ENCODE peak calls at places on chromosome 11, in ten cellular contexts. G is heart right ventricle, O is suprapubic skin, K is brain microvascular endothelial cell, Z is GM06990, Y is fibroblast of pulmonary artery, S is esophagus squamous epithelium, J is mucosa of descending colon, E is colonic mucosa, B is body of pancreas. N is an unnamed sample.

GRCh38 chr11:21949741-21950413 is 243.0 kb upstream of the ANO5 start:
- DNase-seq in G (no peak), O (no peak), K (no peak), Z (no peak), Y (no peak), S (no peak), J (no peak), E (no peak), B (no peak), N (no peak)

GRCh38 chr11:121555172-121555571 is 102.4 kb upstream of the SORL1-AS1 start:
- DNase-seq in G (no peak), O (no peak), K (no peak), Z (no peak), Y (no peak), S (no peak), J (no peak), E (no peak), B (no peak), N (no peak)

GRCh38 chr11:12264361-12264760 is 113.0 kb upstream of the PARVA start:
- DNase-seq in G (no peak), O (no peak), K (no peak), Z (no peak), Y (no peak), S (no peak), J (no peak), E (no peak), B (no peak), N (no peak)

GRCh38 chr11:107973641-107974040 is 35.1 kb upstream of the CUL5 start:
- DNase-seq in G (no peak), O (no peak), K (no peak), Z (no peak), Y (no peak), S (no peak), J (no peak), E (no peak), B (no peak), N (peak)

GRCh38 chr11:45884596-45885185 is 760 bp upstream of the MAPK8IP1 start:
- DNase-seq in G (no peak), O (no peak), K (no peak), Z (no peak), Y (no peak), S (no peak), J (no peak), E (no peak), B (no peak), N (no peak)

GRCh38 chr11:118980191-118980881 is 8.8 kb downstream of the FOXR1 start:
- DNase-seq in G (peak), O (no peak), K (no peak), Z (no peak), Y (peak), S (no peak), J (no peak), E (peak), B (no peak), N (no peak)

GRCh38 chr11:111010391-111011354 is 234.9 kb upstream of the POU2AF2 start:
- DNase-seq in G (no peak), O (no peak), K (no peak), Z (no peak), Y (no peak), S (no peak), J (no peak), E (no peak), B (no peak), N (no peak)

GRCh38 chr11:65927904-65928397 is 8.7 kb downstream of the DRAP1 start:
- DNase-seq in G (peak), O (no peak), K (no peak), Z (peak), Y (no peak), S (no peak), J (peak), E (peak), B (no peak), N (no peak)

GRCh38 chr11:33266418-33267215 is 9.4 kb downstream of the HIPK3 start:
- DNase-seq in G (peak), O (no peak), K (peak), Z (no peak), Y (peak), S (no peak), J (no peak), E (no peak), B (peak), N (no peak)

GRCh38 chr11:92048415-92048814 is 176.2 kb upstream of the FAT3 start:
- DNase-seq in G (no peak), O (no peak), K (no peak), Z (no peak), Y (no peak), S (no peak), J (no peak), E (no peak), B (peak), N (no peak)

GRCh38 chr11:84686726-84687125 is 940.4 kb downstream of the DLG2 start:
- DNase-seq in G (no peak), O (no peak), K (no peak), Z (no peak), Y (peak), S (no peak), J (no peak), E (no peak), B (no peak), N (no peak)

GRCh38 chr11:130653838-130654601 is 205.6 kb downstream of the ADAMTS15 start:
- DNase-seq in G (peak), O (peak), K (no peak), Z (no peak), Y (peak), S (no peak), J (peak), E (peak), B (peak), N (peak)

GRCh38 chr11:71466358-71466757 is 13.4 kb downstream of the NADSYN1 start:
- DNase-seq in G (no peak), O (no peak), K (no peak), Z (no peak), Y (no peak), S (no peak), J (no peak), E (no peak), B (no peak), N (no peak)

GRCh38 chr11:17750013-17750816 is 15.6 kb downstream of the KCNC1 start:
- DNase-seq in G (no peak), O (no peak), K (no peak), Z (no peak), Y (no peak), S (no peak), J (peak), E (no peak), B (no peak), N (no peak)

GRCh38 chr11:21180194-21180593 is 510.8 kb downstream of the NELL1 start:
- DNase-seq in G (no peak), O (no peak), K (no peak), Z (no peak), Y (no peak), S (no peak), J (no peak), E (no peak), B (no peak), N (no peak)

GRCh38 chr11:102062106-102062505 is 14.9 kb downstream of the CFAP300 start:
- DNase-seq in G (no peak), O (no peak), K (no peak), Z (no peak), Y (no peak), S (no peak), J (no peak), E (no peak), B (no peak), N (no peak)

GRCh38 chr11:34531663-34532062 is 18.1 kb upstream of the ELF5 start:
- DNase-seq in G (no peak), O (no peak), K (no peak), Z (no peak), Y (no peak), S (no peak), J (no peak), E (no peak), B (no peak), N (no peak)

GRCh38 chr11:65562788-65563187 is 4.6 kb upstream of the LTBP3 start:
- DNase-seq in G (no peak), O (no peak), K (no peak), Z (no peak), Y (no peak), S (no peak), J (no peak), E (no peak), B (no peak), N (no peak)

GRCh38 chr11:18773104-18773503 is 18.5 kb downstream of the PTPN5 start:
- DNase-seq in G (no peak), O (no peak), K (no peak), Z (no peak), Y (no peak), S (no peak), J (no peak), E (no peak), B (no peak), N (no peak)

GRCh38 chr11:112962854-112963367 is 1.7 kb downstream of the NCAM1 start:
- DNase-seq in G (peak), O (peak), K (no peak), Z (peak), Y (no peak), S (no peak), J (peak), E (peak), B (peak), N (no peak)

GRCh38 chr11:6611092-6612007 is 666 bp downstream of the TAF10 start:
- DNase-seq in G (peak), O (no peak), K (no peak), Z (peak), Y (peak), S (no peak), J (peak), E (peak), B (peak), N (peak)

GRCh38 chr11:129885381-129885780 is 10.0 kb downstream of the NFRKB start:
- DNase-seq in G (no peak), O (no peak), K (no peak), Z (no peak), Y (no peak), S (no peak), J (no peak), E (no peak), B (no peak), N (no peak)

GRCh38 chr11:20443596-20443995 is 56.1 kb downstream of the PRMT3 start:
- DNase-seq in G (no peak), O (no peak), K (no peak), Z (no peak), Y (peak), S (no peak), J (no peak), E (no peak), B (no peak), N (no peak)

GRCh38 chr11:112366777-112367176 is 106.1 kb upstream of the PLET1 start:
- DNase-seq in G (no peak), O (no peak), K (no peak), Z (no peak), Y (no peak), S (no peak), J (no peak), E (no peak), B (no peak), N (no peak)

GRCh38 chr11:117908959-117909610 is 20.1 kb downstream of the TMPRSS13 start:
- DNase-seq in G (no peak), O (peak), K (no peak), Z (no peak), Y (no peak), S (no peak), J (no peak), E (no peak), B (no peak), N (peak)

GRCh38 chr11:103699216-103699615 is 337.2 kb upstream of the DDI1 start:
- DNase-seq in G (no peak), O (no peak), K (no peak), Z (no peak), Y (no peak), S (no peak), J (no peak), E (no peak), B (no peak), N (no peak)

GRCh38 chr11:27837895-27838563 is 137.8 kb upstream of the BDNF start:
- DNase-seq in G (no peak), O (no peak), K (no peak), Z (peak), Y (no peak), S (no peak), J (no peak), E (no peak), B (no peak), N (no peak)

GRCh38 chr11:76788661-76789442 is 5.7 kb downstream of the TSKU start:
- DNase-seq in G (no peak), O (peak), K (no peak), Z (no peak), Y (no peak), S (no peak), J (peak), E (peak), B (peak), N (peak)

DNA sequence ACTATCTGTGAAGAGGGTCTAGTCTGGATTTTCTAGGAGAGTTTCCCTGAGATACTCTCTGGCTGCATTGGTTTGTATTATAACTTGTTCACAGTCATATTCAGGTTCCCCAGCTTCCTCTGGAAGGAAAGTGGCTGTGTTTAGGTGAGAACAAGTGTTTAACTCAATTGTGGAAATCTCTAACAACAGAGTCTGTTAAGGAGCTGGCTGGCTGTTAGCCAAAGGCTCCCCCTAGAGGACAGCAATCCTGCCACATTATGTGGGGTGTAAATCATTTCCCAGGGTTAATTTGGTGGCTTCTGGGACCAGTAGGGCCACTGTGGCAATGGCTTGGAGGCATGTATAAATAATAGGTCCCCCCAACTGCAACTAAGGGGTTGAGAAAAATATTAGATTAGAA is 18.4 kb downstream of the MS4A6E start:
- DNase-seq in G (peak), O (no peak), K (peak), Z (no peak), Y (no peak), S (no peak), J (peak), E (no peak), B (peak), N (no peak)
- TF ChIP-seq CTCF in G (peak), O (no peak), K (peak), Z (peak), Y (peak), S (no peak), J (peak), E (peak), B (no peak), N (no peak)

GRCh38 chr11:824942-825341 is 2.8 kb upstream of the CRACR2B start:
- DNase-seq in G (no peak), O (no peak), K (no peak), Z (no peak), Y (no peak), S (no peak), J (no peak), E (no peak), B (peak), N (no peak)
- H3K4me3 ChIP-seq in G (no peak), O (no peak), K (no peak), Z (no peak), Y (no peak), S (no peak), J (no peak), E (no peak), B (no peak), N (no peak)

GRCh38 chr11:133529807-133530500 is 2.3 kb downstream of the OPCML start:
- DNase-seq in G (no peak), O (no peak), K (no peak), Z (no peak), Y (no peak), S (no peak), J (no peak), E (no peak), B (no peak), N (no peak)

GRCh38 chr11:133533205-133533604 is 904 bp upstream of the OPCML start:
- DNase-seq in G (no peak), O (no peak), K (no peak), Z (no peak), Y (no peak), S (no peak), J (no peak), E (no peak), B (no peak), N (no peak)

GRCh38 chr11:133531450-133531849 is 851 bp downstream of the OPCML start:
- DNase-seq in G (no peak), O (no peak), K (no peak), Z (no peak), Y (no peak), S (no peak), J (no peak), E (no peak), B (no peak), N (no peak)

GRCh38 chr11:133531971-133532651 is at the start of gene OPCML:
- DNase-seq in G (no peak), O (no peak), K (no peak), Z (no peak), Y (no peak), S (no peak), J (no peak), E (no peak), B (no peak), N (no peak)

GRCh38 chr11:133530501-133530835 is 1.8 kb downstream of the OPCML start:
- DNase-seq in G (no peak), O (no peak), K (no peak), Z (no peak), Y (no peak), S (no peak), J (no peak), E (no peak), B (no peak), N (no peak)
- TF ChIP-seq CTCF in G (no peak), O (no peak), K (no peak), Z (peak), Y (no peak), S (no peak), J (no peak), E (no peak), B (no peak), N (no peak)

GRCh38 chr11:67031791-67032561 is 9.0 kb downstream of the SYT12 start:
- DNase-seq in G (no peak), O (no peak), K (peak), Z (no peak), Y (peak), S (no peak), J (no peak), E (no peak), B (no peak), N (no peak)
- H3K4me3 ChIP-seq in G (no peak), O (no peak), K (no peak), Z (no peak), Y (no peak), S (no peak), J (no peak), E (no peak), B (no peak), N (no peak)

GRCh38 chr11:79932612-79933011 is 491.8 kb upstream of the TENM4 start:
- DNase-seq in G (no peak), O (no peak), K (no peak), Z (no peak), Y (no peak), S (no peak), J (no peak), E (no peak), B (no peak), N (no peak)

GRCh38 chr11:79926707-79927106 is 485.9 kb upstream of the TENM4 start:
- DNase-seq in G (no peak), O (no peak), K (no peak), Z (no peak), Y (no peak), S (no peak), J (no peak), E (no peak), B (no peak), N (no peak)

DNA sequence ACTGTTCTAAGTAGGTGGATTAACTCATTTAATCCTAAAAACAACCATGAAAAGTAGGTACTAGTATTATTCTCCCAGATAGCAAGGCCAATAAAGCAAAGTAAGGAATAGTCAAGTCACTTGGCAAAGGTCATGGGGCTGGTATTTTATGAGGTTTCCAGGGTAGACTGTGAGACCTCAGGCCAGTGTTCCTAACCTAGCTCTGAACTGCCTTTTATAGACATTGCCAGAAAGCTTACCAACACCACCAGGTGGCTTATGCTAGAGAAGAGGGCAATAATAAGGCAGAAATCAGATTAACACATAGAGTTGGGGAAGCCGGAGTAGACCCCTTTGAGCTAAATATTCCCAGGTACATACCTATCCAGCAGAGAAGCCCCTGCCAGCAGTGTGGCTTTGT is 490.9 kb upstream of the TENM4 start:
- DNase-seq in G (no peak), O (no peak), K (no peak), Z (no peak), Y (no peak), S (no peak), J (no peak), E (no peak), B (no peak), N (no peak)
- TF ChIP-seq CTCF in G (no peak), O (no peak), K (no peak), Z (no peak), Y (no peak), S (no peak), J (no peak), E (no peak), B (no peak), N (no peak)

GRCh38 chr11:30342736-30343166 is 19.8 kb downstream of the ARL14EP start:
- DNase-seq in G (no peak), O (no peak), K (no peak), Z (peak), Y (no peak), S (no peak), J (no peak), E (no peak), B (no peak), N (no peak)
- H3K4me3 ChIP-seq in G (no peak), O (no peak), K (no peak), Z (peak), Y (no peak), S (no peak), J (no peak), E (no peak), B (no peak), N (no peak)

GRCh38 chr11:32233276-32233675 is 142.4 kb downstream of the RCN1 start:
- DNase-seq in G (no peak), O (no peak), K (no peak), Z (no peak), Y (no peak), S (no peak), J (no peak), E (no peak), B (no peak), N (peak)

GRCh38 chr11:32233928-32234327 is 143.1 kb downstream of the RCN1 start:
- DNase-seq in G (no peak), O (no peak), K (no peak), Z (no peak), Y (no peak), S (no peak), J (no peak), E (no peak), B (no peak), N (no peak)

GRCh38 chr11:32232516-32232915 is 141.6 kb downstream of the RCN1 start:
- DNase-seq in G (no peak), O (no peak), K (no peak), Z (no peak), Y (no peak), S (no peak), J (no peak), E (no peak), B (no peak), N (no peak)

GRCh38 chr11:32229566-32230240 is 138.8 kb downstream of the RCN1 start:
- DNase-seq in G (no peak), O (no peak), K (no peak), Z (no peak), Y (no peak), S (no peak), J (no peak), E (no peak), B (no peak), N (peak)

GRCh38 chr11:32231909-32232493 is 141.1 kb downstream of the RCN1 start:
- DNase-seq in G (no peak), O (no peak), K (peak), Z (no peak), Y (peak), S (no peak), J (no peak), E (no peak), B (peak), N (no peak)
- TF ChIP-seq CTCF in G (no peak), O (peak), K (peak), Z (peak), Y (peak), S (no peak), J (peak), E (peak), B (no peak), N (no peak)

GRCh38 chr11:94132152-94132558 is 3.5 kb downstream of the PANX1 start:
- DNase-seq in G (peak), O (no peak), K (peak), Z (no peak), Y (peak), S (no peak), J (no peak), E (no peak), B (no peak), N (peak)

GRCh38 chr11:94132823-94133408 is 4.3 kb downstream of the PANX1 start:
- DNase-seq in G (no peak), O (no peak), K (no peak), Z (no peak), Y (no peak), S (no peak), J (no peak), E (no peak), B (no peak), N (no peak)

GRCh38 chr11:94130589-94131362 is 2.1 kb downstream of the PANX1 start:
- DNase-seq in G (no peak), O (no peak), K (peak), Z (no peak), Y (peak), S (no peak), J (no peak), E (no peak), B (no peak), N (peak)

GRCh38 chr11:94129505-94130335 is 1.1 kb downstream of the PANX1 start:
- DNase-seq in G (peak), O (no peak), K (no peak), Z (no peak), Y (peak), S (no peak), J (peak), E (peak), B (no peak), N (peak)

GRCh38 chr11:94131363-94132115 is 2.9 kb downstream of the PANX1 start:
- DNase-seq in G (peak), O (no peak), K (no peak), Z (no peak), Y (peak), S (no peak), J (no peak), E (no peak), B (peak), N (no peak)
- H3K4me3 ChIP-seq in G (no peak), O (peak), K (peak), Z (no peak), Y (peak), S (no peak), J (no peak), E (no peak), B (no peak), N (no peak)

GRCh38 chr11:95972055-95972454 is 48.1 kb upstream of the MTMR2 start:
- DNase-seq in G (no peak), O (no peak), K (no peak), Z (no peak), Y (peak), S (no peak), J (no peak), E (no peak), B (no peak), N (no peak)

GRCh38 chr11:95968585-95968984 is 44.7 kb upstream of the MTMR2 start:
- DNase-seq in G (no peak), O (no peak), K (no peak), Z (no peak), Y (peak), S (no peak), J (no peak), E (no peak), B (no peak), N (no peak)
- TF ChIP-seq CTCF in G (peak), O (no peak), K (peak), Z (peak), Y (peak), S (no peak), J (no peak), E (peak), B (no peak), N (no peak)

N was measured in lower leg skin.